ENCODE peak calls at places on chromosomes 7 and 10, in four cellular contexts. Q is HEK293T, R is HepG2, L is K562. F is an unnamed sample.

GRCh38 chr10:13956826-13957225 is 370.1 kb downstream of the PRPF18 start:
- DNase-seq in Q (no peak), R (peak), L (peak), F (no peak)

GRCh38 chr7:11540271-11540761 is 291.7 kb downstream of the THSD7A start:
- DNase-seq in Q (no peak), R (no peak), L (no peak), F (no peak)

GRCh38 chr7:155204744-155205367 is 92.8 kb upstream of the INSIG1 start:
- DNase-seq in Q (no peak), R (no peak), L (no peak), F (no peak)

GRCh38 chr10:65793738-65794425 is 1132.0 kb upstream of the LRRTM3 start:
- DNase-seq in Q (no peak), R (no peak), L (no peak), F (no peak)

GRCh38 chr10:18583575-18584270 is 67.7 kb downstream of the NSUN6 start:
- DNase-seq in Q (no peak), R (no peak), L (peak), F (no peak)

GRCh38 chr10:79435271-79436065 is 10.0 kb downstream of the ZCCHC24 start:
- DNase-seq in Q (no peak), R (no peak), L (no peak), F (no peak)

GRCh38 chr10:120131183-120131582 is 238.7 kb downstream of the SEC23IP start:
- DNase-seq in Q (peak), R (no peak), L (peak), F (no peak)

GRCh38 chr7:954330-955238 is at the start of gene ADAP1:
- DNase-seq in Q (peak), R (no peak), L (peak), F (no peak)

GRCh38 chr7:21767300-21767900 is 178.3 kb downstream of the CDCA7L start:
- DNase-seq in Q (peak), R (peak), L (peak), F (peak)

GRCh38 chr7:1748774-1749173 is 78.7 kb downstream of the ELFN1 start:
- DNase-seq in Q (no peak), R (no peak), L (no peak), F (no peak)

GRCh38 chr10:61108880-61109279 is 164.9 kb upstream of the RHOBTB1 start:
- DNase-seq in Q (no peak), R (no peak), L (peak), F (no peak)

GRCh38 chr10:74114041-74114448 is 36.6 kb downstream of the AP3M1 start:
- DNase-seq in Q (no peak), R (no peak), L (no peak), F (no peak)

GRCh38 chr10:74121368-74121767 is 29.3 kb downstream of the AP3M1 start:
- DNase-seq in Q (no peak), R (no peak), L (no peak), F (no peak)

GRCh38 chr10:74122060-74122459 is 28.6 kb downstream of the AP3M1 start:
- DNase-seq in Q (no peak), R (no peak), L (no peak), F (no peak)

GRCh38 chr10:74117738-74118137 is 32.9 kb downstream of the AP3M1 start:
- DNase-seq in Q (no peak), R (no peak), L (no peak), F (peak)

DNA sequence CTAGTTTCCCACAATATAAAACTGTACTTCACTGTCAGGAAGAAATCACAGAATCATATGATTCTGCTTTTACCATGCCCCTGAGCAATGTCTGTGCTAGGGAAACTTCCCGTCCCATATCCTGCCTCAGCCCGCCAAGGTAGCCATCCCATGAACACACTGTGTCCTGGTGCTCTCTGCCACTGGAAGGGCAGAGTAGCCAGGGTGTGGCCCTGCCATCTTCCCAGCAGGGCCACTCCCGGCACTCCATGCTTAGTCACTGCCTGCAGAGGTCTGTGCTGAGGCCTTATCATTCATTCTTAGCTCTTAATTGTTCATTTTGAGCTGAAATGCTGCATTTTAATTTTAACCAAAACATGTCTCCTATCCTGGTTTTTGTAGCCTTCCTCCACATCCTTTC is 31.8 kb downstream of the AP3M1 start:
- DNase-seq in Q (no peak), R (no peak), L (no peak), F (no peak)
- TF ChIP-seq TARDBP in Q (no peak), R (no peak), L (no peak), F (no peak)

GRCh38 chr10:124990671-124991625 is 49.0 kb downstream of the ZRANB1 start:
- DNase-seq in Q (no peak), R (no peak), L (no peak), F (no peak)

GRCh38 chr10:124993345-124993708 is 51.4 kb downstream of the ZRANB1 start:
- DNase-seq in Q (no peak), R (no peak), L (no peak), F (no peak)

GRCh38 chr10:124991872-124992271 is 49.9 kb downstream of the ZRANB1 start:
- DNase-seq in Q (no peak), R (no peak), L (no peak), F (no peak)

GRCh38 chr10:124993728-124994451 is 52.0 kb downstream of the ZRANB1 start:
- DNase-seq in Q (no peak), R (no peak), L (no peak), F (no peak)

DNA sequence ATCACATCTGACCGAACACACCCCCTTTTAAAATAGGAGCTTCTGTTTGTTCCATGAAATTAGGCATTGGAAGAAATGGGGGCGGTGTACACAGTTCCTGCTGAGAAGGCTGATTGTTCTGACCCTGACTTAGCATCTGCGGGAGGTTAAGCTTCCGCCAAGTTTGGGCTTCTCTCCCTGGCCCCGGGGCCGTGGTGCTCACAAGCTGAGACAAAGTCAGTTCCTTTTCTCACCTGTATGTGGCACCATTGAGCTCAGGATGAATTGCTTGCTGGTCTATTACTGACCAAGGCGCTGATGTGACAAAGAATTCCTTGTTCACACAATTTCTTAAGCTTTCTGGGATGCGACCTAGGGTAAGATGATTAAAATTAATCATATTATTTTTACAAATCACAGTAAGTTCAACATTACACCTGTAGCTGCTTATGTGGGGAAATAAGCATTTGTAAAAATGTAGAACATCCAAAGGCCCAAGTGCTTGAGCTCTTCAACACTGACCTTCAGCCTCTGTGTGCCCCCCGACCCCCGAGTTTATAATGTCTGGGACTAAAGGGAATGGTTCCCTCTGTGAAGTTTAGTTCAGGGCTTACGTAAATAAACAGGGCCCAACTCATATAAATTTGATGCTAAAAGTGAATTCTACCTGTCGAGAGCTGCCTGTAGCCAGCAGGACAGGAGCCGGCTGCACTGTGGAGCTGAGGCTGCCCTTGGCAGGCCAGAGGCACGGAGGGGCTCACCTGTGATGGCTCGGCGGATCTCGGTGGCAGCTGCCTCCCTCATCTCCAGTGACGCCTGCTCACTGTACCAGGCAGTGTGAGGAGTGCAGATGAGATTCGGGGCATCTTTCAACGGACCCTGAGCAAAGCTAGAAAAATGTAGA is 50.8 kb downstream of the ZRANB1 start:
- DNase-seq in Q (peak), R (peak), L (no peak), F (no peak)
- TF ChIP-seq TARDBP in Q (no peak), R (no peak), L (no peak), F (no peak)

GRCh38 chr10:15744217-15744865 is 24.6 kb upstream of the ITGA8 start:
- DNase-seq in Q (peak), R (peak), L (peak), F (no peak)
- TF ChIP-seq TARDBP in Q (no peak), R (no peak), L (no peak), F (no peak)

DNA sequence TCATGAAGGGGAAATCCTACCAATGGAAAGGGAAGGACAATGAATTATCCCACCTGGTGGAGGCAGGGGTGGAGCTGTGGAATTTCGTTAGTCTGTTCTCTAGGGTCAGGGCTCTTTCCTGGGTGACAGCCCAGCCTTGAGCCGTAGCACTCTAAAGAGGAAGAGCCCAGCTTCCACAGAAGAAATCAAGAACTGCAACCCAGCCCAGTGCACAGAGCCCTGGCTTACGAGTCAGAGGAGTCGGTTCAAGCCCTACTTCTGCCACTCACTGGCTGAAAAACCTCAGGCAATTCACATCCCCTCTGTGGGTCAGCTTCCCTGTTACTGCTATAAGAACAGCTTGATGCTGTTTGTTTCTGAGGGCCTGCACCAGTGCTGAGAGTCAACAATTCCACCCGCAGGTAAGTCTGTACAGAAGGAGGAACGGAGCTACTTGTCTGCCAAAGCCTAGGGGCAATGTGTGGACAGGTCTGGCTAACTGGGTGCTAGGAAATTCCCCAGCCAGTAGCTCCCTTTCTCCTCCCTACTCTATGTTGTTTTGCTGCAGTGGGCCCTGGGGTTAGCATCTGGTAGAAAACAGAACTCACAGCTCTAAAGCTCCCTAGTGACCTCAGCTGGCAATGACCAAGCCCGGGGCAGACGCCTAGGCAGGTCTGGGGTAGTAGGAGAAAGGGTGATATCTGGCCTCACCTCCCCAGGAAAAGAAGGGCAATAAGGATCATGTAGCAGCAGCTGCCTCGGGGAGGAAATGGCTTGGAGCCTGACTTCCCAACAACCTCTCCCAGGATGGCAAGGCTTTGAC is 3.3 kb downstream of the AVPI1 start:
- DNase-seq in Q (no peak), R (no peak), L (peak), F (no peak)
- TF ChIP-seq TARDBP in Q (no peak), R (no peak), L (no peak), F (no peak)

F was measured in GM12878.